ENCODE peak calls at places on chromosomes 16 and 17, in seven cellular contexts. W, L, V, G, A, J and K are unnamed samples.

GRCh38 chr17:75031972-75032895 is 14.5 kb downstream of the ATP5PD start:
- DNase-seq in J (peak), V (peak), W (peak), A (peak), G (no peak), L (peak), K (peak)

GRCh38 chr16:69328854-69329316 is 1.5 kb downstream of the PDF start:
- DNase-seq in W (no peak), J (no peak), L (no peak), G (peak), A (no peak), V (no peak), K (no peak)

GRCh38 chr17:21282231-21282630 is 2.3 kb upstream of the MAP2K3 start:
- DNase-seq in W (no peak), J (peak), L (no peak), G (no peak), V (no peak), A (peak), K (peak)

GRCh38 chr17:64591944-64592343 is 70.2 kb downstream of the SMURF2 start:
- DNase-seq in W (no peak), J (no peak), V (no peak), A (no peak), G (no peak), L (no peak), K (no peak)

GRCh38 chr17:50563095-50563511 is 2.6 kb downstream of the CACNA1G start:
- DNase-seq in A (no peak), V (no peak), J (no peak), L (no peak), W (no peak), G (no peak), K (no peak)

GRCh38 chr17:75019146-75019545 is 6.7 kb downstream of the MRPL58 start:
- DNase-seq in V (no peak), G (no peak), A (no peak), J (no peak), W (no peak), L (no peak), K (no peak)

GRCh38 chr16:63466-63865 is 9.0 kb downstream of the RHBDF1 start:
- DNase-seq in W (no peak), J (no peak), V (no peak), G (no peak), A (no peak), L (no peak), K (no peak)

GRCh38 chr16:20023190-20023589 is 50.5 kb downstream of the GPR139 start:
- DNase-seq in V (peak), W (no peak), A (no peak), J (peak), G (peak), L (no peak), K (no peak)

GRCh38 chr16:84175351-84176081 is 11.3 kb downstream of the TAF1C start:
- DNase-seq in L (peak), V (peak), G (peak), W (peak), A (no peak), J (no peak), K (peak)

GRCh38 chr16:74281285-74281684 is 15.3 kb upstream of the PSMD7 start:
- DNase-seq in J (no peak), A (no peak), G (no peak), W (no peak), V (no peak), L (no peak), K (no peak)
- H3K27ac ChIP-seq in J (no peak), A (no peak), G (no peak), W (no peak), V (no peak), L (no peak), K (no peak)

DNA sequence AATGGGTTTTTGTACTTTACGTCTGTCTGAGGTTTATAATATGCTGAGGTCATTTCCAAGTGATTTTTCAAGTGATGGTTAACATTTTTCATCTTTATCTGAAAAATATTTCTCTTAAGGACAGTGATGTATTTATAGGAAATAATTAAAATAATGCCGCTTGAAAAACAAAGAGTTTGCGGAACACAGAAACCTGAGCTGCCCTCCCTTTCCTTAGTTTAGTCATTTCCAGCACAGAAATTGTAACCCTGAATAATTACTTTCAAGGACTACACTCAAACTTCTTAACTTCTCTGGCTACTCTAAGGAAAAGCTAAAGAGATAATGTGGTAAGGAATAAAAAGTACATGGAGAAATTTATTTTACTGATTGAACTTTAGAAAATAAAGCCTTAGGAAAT is 54.6 kb downstream of the MRTFB start:
- DNase-seq in W (no peak), L (no peak), G (no peak), A (no peak), V (no peak), J (no peak), K (no peak)
- TF ChIP-seq CTCF in W (no peak), L (no peak), G (no peak), A (no peak), V (no peak), J (no peak), K (no peak)

GRCh38 chr17:56206351-56206750 is 53.1 kb downstream of the ANKFN1 start:
- DNase-seq in L (no peak), J (no peak), W (no peak), V (no peak), A (no peak), G (no peak), K (no peak)

GRCh38 chr17:56203430-56203829 is 50.2 kb downstream of the ANKFN1 start:
- DNase-seq in J (peak), L (no peak), V (peak), A (no peak), W (no peak), G (peak), K (no peak)
- H3K4me3 ChIP-seq in J (peak), L (no peak), V (peak), A (no peak), W (no peak), G (peak), K (no peak)

DNA sequence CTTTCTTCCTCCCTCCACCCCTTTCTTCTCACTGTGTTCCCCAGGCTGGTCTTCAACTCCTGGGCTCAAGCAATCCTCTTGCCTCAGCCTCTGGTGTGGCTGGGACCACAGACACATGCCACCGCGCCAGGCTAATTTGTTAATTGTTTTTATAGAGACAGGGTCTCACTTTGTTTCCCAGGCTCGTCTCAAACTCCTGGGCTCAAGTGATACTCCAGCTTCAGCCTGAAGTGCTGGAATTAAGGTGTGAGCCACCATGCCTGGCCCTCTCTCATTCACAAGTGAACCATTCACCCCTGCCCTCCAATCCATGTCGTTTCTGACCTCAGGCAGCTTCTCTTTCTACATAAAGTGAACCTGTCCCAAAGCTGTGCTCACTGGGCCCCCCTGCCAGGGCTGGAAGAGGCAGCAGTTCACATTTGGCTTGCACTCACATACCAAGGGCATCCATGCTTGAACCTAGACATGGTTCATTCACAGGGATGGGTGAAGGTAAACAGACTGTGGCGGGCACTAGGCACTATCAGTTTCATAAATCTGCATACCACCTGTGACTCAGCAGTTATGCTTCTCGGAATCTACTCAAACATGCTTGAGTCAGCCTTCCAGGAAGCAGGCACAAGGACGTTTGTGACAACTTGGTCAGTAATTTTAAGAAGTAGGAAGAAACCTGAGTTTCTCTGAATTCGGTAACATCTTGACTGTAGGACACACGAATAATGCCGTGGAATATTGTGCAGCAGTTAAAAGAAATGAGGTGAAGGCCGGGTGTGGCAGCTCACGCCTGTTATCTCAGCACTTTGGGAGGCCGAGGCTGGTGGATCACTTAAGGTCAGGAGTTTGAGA is 6.0 kb upstream of the RNF213 start:
- DNase-seq in W (peak), L (peak), G (peak), A (no peak), J (peak), V (peak), K (no peak)
- H3K27ac ChIP-seq in W (peak), L (peak), G (no peak), A (peak), J (peak), V (peak), K (no peak)

DNA sequence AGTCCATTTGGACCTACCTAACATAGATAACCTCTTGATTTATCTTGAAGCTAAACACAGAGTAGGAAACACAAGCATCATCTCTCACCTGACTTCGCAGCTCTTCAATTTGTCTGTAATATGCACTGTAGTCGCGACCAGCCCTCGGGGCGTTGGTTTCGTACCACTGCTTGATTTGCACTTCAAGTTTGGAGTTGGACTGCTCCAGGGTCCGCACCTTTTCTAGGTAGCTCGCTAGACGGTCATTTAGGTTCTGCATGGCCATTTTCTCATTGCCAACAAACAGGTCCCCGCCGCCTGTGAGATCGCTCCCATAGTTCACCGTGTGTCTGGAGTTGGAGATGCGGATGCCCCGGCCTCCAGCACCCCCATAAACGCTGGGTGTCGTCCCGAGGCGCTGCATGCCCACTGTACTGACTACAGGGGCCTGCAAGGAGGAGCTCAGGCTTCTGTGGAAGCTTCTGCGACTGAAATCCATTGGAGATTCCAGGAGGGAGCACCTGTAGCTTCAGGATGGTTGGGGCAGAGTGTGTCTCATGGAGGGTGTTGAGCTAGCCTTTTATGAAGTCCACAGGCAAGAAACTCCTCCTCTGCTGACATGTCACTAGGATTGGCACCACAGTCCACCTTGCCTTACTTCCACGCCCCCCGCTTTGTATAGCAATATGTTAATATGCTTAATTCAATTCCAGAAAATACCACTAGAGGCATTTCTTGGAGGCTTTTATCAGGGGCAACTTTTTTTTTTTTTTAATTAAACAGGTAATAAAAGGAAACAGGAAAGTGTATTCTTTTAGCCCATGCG is at the start of gene KRT20:
- DNase-seq in J (no peak), V (no peak), A (no peak), G (peak), W (no peak), L (peak), K (no peak)
- TF ChIP-seq CTCF in J (peak), V (peak), A (no peak), G (peak), W (no peak), L (peak), K (no peak)

DNA sequence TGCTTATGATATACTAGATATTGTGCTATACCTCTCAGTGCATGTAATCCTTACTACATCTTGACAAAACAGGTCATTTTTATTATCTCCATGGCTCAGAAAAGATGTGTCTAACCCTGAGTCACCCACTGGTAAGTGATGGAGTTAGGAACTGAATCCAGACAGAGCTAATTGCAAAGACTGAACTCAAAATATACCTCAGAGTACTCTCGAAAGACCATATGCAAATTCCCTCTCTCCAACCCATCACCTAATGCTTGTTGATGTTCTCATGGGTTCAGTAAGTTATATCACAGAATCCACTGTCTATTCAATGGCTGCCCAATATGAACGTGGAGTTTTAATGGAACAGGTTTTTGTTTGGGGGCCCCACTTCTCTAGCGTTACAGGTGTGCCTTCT is 246.0 kb downstream of the PMP22 start:
- DNase-seq in W (no peak), J (no peak), A (no peak), G (no peak), V (no peak), L (no peak), K (no peak)
- H3K4me3 ChIP-seq in W (no peak), J (no peak), A (no peak), G (no peak), V (no peak), L (no peak), K (no peak)

GRCh38 chr17:57050303-57050702 is 34.7 kb upstream of the AKAP1 start:
- DNase-seq in A (no peak), G (no peak), V (no peak), J (no peak), W (no peak), L (no peak), K (no peak)

GRCh38 chr17:57045868-57046671 is 39.0 kb upstream of the AKAP1 start:
- DNase-seq in W (peak), J (no peak), V (no peak), L (peak), A (peak), G (no peak), K (no peak)

GRCh38 chr17:57048096-57048495 is 37.0 kb upstream of the AKAP1 start:
- DNase-seq in A (no peak), L (no peak), W (no peak), G (no peak), J (no peak), V (no peak), K (no peak)

DNA sequence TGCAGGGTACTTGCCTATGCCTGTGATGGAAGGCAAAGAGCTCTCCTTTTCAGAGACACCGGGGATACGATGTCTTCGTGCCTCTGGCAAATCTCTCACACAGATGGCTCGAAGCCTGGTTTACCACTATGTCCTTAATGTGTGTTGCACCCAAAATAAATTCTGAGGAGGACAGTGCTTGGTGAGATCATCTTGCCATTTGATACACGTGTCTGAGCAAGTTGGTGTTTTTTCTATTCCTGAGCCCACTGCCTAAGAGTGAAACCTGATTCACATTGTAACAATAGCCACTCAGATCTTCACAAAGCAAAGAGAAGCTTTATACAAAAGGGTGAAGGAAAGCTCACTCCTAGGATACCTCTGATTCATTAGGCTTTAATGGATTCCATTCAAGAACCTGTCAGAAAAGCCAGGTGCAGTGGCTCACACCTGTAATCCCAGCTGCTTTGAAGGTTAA is 33.1 kb upstream of the AKAP1 start:
- DNase-seq in J (no peak), L (no peak), G (no peak), V (no peak), A (no peak), W (no peak), K (no peak)
- H3K27ac ChIP-seq in J (no peak), L (no peak), G (no peak), V (no peak), A (no peak), W (no peak), K (no peak)

DNA sequence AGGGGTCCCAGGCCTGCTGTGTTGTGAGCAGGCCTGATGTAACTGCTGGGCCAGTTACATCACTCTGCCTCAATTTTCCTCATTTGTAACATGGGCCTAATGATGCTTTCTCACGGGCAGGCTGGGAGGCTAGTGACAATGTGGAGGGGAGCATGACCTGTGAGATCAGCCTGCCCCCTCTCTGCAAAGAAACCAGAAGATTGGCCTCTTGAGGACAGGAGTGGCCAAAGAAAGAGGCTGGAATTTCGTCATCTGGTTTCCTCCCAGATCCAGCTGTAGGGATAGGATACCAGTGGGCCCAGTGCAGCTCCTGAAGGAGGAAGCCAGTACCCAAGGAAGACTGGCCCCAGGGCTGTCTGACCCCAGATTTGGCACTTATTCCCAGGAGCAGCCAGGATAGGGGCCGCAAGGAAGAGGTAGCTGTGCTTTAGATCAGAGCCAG is 615 bp upstream of the SREBF1 start:
- DNase-seq in J (peak), G (peak), V (no peak), A (peak), L (no peak), W (no peak), K (no peak)
- TF ChIP-seq CTCF in J (no peak), G (no peak), V (no peak), A (no peak), L (no peak), W (no peak), K (no peak)

GRCh38 chr17:48571024-48571818 is 6.9 kb downstream of the HOXB4 start:
- DNase-seq in A (no peak), G (no peak), J (no peak), L (no peak), V (no peak), W (no peak), K (no peak)

GRCh38 chr17:48567646-48568354 is 10.3 kb downstream of the HOXB4 start:
- DNase-seq in A (no peak), L (no peak), V (no peak), G (no peak), J (no peak), W (no peak), K (no peak)

GRCh38 chr17:48568499-48569259 is 9.5 kb downstream of the HOXB4 start:
- DNase-seq in A (no peak), V (no peak), W (no peak), J (no peak), G (no peak), L (no peak), K (no peak)

GRCh38 chr17:48570325-48571023 is 7.7 kb downstream of the HOXB4 start:
- DNase-seq in A (no peak), V (peak), G (no peak), W (no peak), J (no peak), L (no peak), K (no peak)

DNA sequence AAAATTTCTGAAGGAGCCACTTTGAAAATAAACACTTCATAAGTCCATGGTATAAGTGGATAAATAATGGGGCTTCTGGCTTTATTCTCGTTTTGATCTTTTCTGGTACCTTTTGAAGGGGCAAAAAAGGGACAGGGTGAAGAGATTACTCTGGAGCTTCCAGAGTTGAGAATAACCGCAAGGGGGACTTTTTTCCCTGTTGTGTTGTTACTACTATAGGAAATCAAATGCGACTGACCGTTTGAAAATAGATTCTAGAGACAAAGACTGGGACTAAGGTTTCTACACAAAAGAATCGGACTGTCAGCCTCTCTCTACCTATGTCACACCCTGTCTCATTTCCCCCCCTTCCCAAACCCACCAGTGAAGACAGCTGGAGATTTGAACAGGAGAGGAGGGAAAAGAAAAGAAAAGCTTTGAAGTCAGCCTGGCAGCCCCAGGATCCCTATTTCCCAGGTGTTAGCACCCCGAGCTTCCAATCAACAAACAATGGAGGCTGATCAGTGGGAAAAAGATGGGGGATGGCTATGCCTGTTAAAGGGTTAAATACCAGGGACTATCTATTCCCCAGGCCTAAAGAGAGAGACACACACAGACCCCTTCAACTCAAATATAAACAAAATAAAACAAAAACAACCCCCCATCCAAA is 8.3 kb downstream of the HOXB4 start:
- DNase-seq in G (no peak), V (no peak), W (no peak), J (no peak), A (no peak), L (no peak), K (no peak)
- H3K4me3 ChIP-seq in G (no peak), V (peak), W (no peak), J (no peak), A (no peak), L (peak), K (no peak)

GRCh38 chr16:30372037-30372712 is 1.9 kb upstream of the TBC1D10B start:
- DNase-seq in A (peak), L (no peak), J (no peak), W (no peak), G (peak), V (no peak), K (no peak)

GRCh38 chr16:30375830-30376229 is 1.2 kb downstream of the MYL11 start:
- DNase-seq in G (no peak), A (peak), W (no peak), V (no peak), J (no peak), L (no peak), K (peak)

GRCh38 chr16:30376508-30376907 is 1.9 kb downstream of the MYL11 start:
- DNase-seq in J (no peak), V (no peak), L (no peak), A (peak), W (no peak), G (no peak), K (peak)

GRCh38 chr16:30372725-30373124 is 1.9 kb upstream of the MYL11 start:
- DNase-seq in G (peak), J (no peak), A (no peak), W (no peak), L (no peak), V (no peak), K (no peak)

DNA sequence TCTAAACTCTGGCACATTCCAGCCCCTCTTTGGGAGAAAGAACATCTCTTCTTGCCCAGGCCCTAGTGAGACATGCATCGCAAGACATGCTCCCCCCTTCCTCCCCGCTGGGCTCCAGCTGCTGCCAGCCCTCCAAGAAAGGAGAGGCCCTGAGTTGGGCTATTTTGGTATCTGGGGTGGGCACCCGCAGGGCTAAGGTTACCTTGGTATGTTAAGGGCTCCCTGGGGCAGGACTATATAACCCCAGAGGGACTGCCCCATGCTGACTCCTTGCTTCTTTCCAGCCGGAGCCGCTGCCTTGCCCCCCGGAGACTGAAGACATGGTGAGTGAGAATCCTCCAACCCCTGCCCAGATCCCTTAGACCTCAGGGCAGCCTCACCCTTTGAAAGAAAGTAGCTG is at the start of gene MYL11:
- DNase-seq in A (no peak), W (no peak), L (no peak), G (no peak), V (no peak), J (no peak), K (no peak)
- H3K27ac ChIP-seq in A (no peak), W (no peak), L (no peak), G (no peak), V (no peak), J (no peak), K (no peak)